ENCODE peak calls at places on chromosomes 11 and 22, in nine cellular contexts. One of them, this sample, is unnamed.

GRCh38 chr11:106329273-106330018 is 252.0 kb downstream of the AASDHPPT start:
- DNase-seq in activated CD4-positive, CD25-positive, alpha-beta regulatory T cell: no peak
- DNase-seq in ureter: no peak
- DNase-seq in NCI-H774: no peak
- DNase-seq in stimulated activated CD4-positive, alpha-beta T cell treated with anti-CD3 and anti-CD28 coated beads, TNF-alpha, amount 100 ng/mL, for 24 hours: no peak
- DNase-seq in Calu3: no peak
- DNase-seq in activated naive CD8-positive, alpha-beta T cell treated with anti-CD3 and anti-CD28 coated beads for 36 hours: no peak
- DNase-seq in fibroblast of the conjunctiva: no peak
- DNase-seq in neural progenitor cell: no peak
- DNase-seq in this sample: no peak

GRCh38 chr11:125091247-125091876 is 20.1 kb downstream of the TMEM218 start:
- DNase-seq in activated CD4-positive, CD25-positive, alpha-beta regulatory T cell: no peak
- DNase-seq in ureter: no peak
- DNase-seq in NCI-H774: no peak
- DNase-seq in stimulated activated CD4-positive, alpha-beta T cell treated with anti-CD3 and anti-CD28 coated beads, TNF-alpha, amount 100 ng/mL, for 24 hours: no peak
- DNase-seq in Calu3: no peak
- DNase-seq in activated naive CD8-positive, alpha-beta T cell treated with anti-CD3 and anti-CD28 coated beads for 36 hours: no peak
- DNase-seq in fibroblast of the conjunctiva: peak
- DNase-seq in neural progenitor cell: peak
- DNase-seq in this sample: no peak

GRCh38 chr22:29394931-29395581 is 6.7 kb upstream of the AP1B1 start:
- DNase-seq in activated CD4-positive, CD25-positive, alpha-beta regulatory T cell: peak
- DNase-seq in ureter: peak
- DNase-seq in NCI-H774: peak
- DNase-seq in stimulated activated CD4-positive, alpha-beta T cell treated with anti-CD3 and anti-CD28 coated beads, TNF-alpha, amount 100 ng/mL, for 24 hours: peak
- DNase-seq in Calu3: peak
- DNase-seq in activated naive CD8-positive, alpha-beta T cell treated with anti-CD3 and anti-CD28 coated beads for 36 hours: peak
- DNase-seq in fibroblast of the conjunctiva: peak
- DNase-seq in neural progenitor cell: peak
- DNase-seq in this sample: peak

GRCh38 chr11:124578761-124579160 is 9.0 kb downstream of the OR8A1 start:
- DNase-seq in activated CD4-positive, CD25-positive, alpha-beta regulatory T cell: no peak
- DNase-seq in ureter: no peak
- DNase-seq in NCI-H774: no peak
- DNase-seq in stimulated activated CD4-positive, alpha-beta T cell treated with anti-CD3 and anti-CD28 coated beads, TNF-alpha, amount 100 ng/mL, for 24 hours: no peak
- DNase-seq in Calu3: no peak
- DNase-seq in activated naive CD8-positive, alpha-beta T cell treated with anti-CD3 and anti-CD28 coated beads for 36 hours: no peak
- DNase-seq in fibroblast of the conjunctiva: no peak
- DNase-seq in neural progenitor cell: no peak
- DNase-seq in this sample: no peak

GRCh38 chr11:121654506-121655480 is 202.0 kb upstream of the SORL1-AS1 start:
- DNase-seq in activated CD4-positive, CD25-positive, alpha-beta regulatory T cell: no peak
- DNase-seq in ureter: no peak
- DNase-seq in NCI-H774: no peak
- DNase-seq in stimulated activated CD4-positive, alpha-beta T cell treated with anti-CD3 and anti-CD28 coated beads, TNF-alpha, amount 100 ng/mL, for 24 hours: no peak
- DNase-seq in Calu3: no peak
- DNase-seq in activated naive CD8-positive, alpha-beta T cell treated with anti-CD3 and anti-CD28 coated beads for 36 hours: no peak
- DNase-seq in fibroblast of the conjunctiva: no peak
- DNase-seq in neural progenitor cell: no peak
- DNase-seq in this sample: no peak

GRCh38 chr11:8826145-8826786 is 84.7 kb upstream of the AKIP1 start:
- DNase-seq in activated CD4-positive, CD25-positive, alpha-beta regulatory T cell: no peak
- DNase-seq in ureter: no peak
- DNase-seq in NCI-H774: no peak
- DNase-seq in stimulated activated CD4-positive, alpha-beta T cell treated with anti-CD3 and anti-CD28 coated beads, TNF-alpha, amount 100 ng/mL, for 24 hours: no peak
- DNase-seq in Calu3: no peak
- DNase-seq in activated naive CD8-positive, alpha-beta T cell treated with anti-CD3 and anti-CD28 coated beads for 36 hours: no peak
- DNase-seq in fibroblast of the conjunctiva: peak
- DNase-seq in neural progenitor cell: peak
- DNase-seq in this sample: no peak

GRCh38 chr22:40624770-40625169 is 11.7 kb downstream of the MRTFA start:
- DNase-seq in activated CD4-positive, CD25-positive, alpha-beta regulatory T cell: no peak
- DNase-seq in ureter: no peak
- DNase-seq in NCI-H774: no peak
- DNase-seq in stimulated activated CD4-positive, alpha-beta T cell treated with anti-CD3 and anti-CD28 coated beads, TNF-alpha, amount 100 ng/mL, for 24 hours: no peak
- DNase-seq in Calu3: no peak
- DNase-seq in activated naive CD8-positive, alpha-beta T cell treated with anti-CD3 and anti-CD28 coated beads for 36 hours: no peak
- DNase-seq in fibroblast of the conjunctiva: no peak
- DNase-seq in neural progenitor cell: no peak
- DNase-seq in this sample: no peak

GRCh38 chr11:125257185-125257584 is 92.6 kb downstream of the PKNOX2 start:
- DNase-seq in activated CD4-positive, CD25-positive, alpha-beta regulatory T cell: no peak
- DNase-seq in ureter: no peak
- DNase-seq in NCI-H774: no peak
- DNase-seq in stimulated activated CD4-positive, alpha-beta T cell treated with anti-CD3 and anti-CD28 coated beads, TNF-alpha, amount 100 ng/mL, for 24 hours: no peak
- DNase-seq in Calu3: no peak
- DNase-seq in activated naive CD8-positive, alpha-beta T cell treated with anti-CD3 and anti-CD28 coated beads for 36 hours: no peak
- DNase-seq in fibroblast of the conjunctiva: no peak
- DNase-seq in neural progenitor cell: peak
- DNase-seq in this sample: no peak

GRCh38 chr22:25390297-25391240 is 171.1 kb downstream of the CRYBB2 start:
- DNase-seq in activated CD4-positive, CD25-positive, alpha-beta regulatory T cell: no peak
- DNase-seq in ureter: no peak
- DNase-seq in NCI-H774: no peak
- DNase-seq in stimulated activated CD4-positive, alpha-beta T cell treated with anti-CD3 and anti-CD28 coated beads, TNF-alpha, amount 100 ng/mL, for 24 hours: no peak
- DNase-seq in Calu3: no peak
- DNase-seq in activated naive CD8-positive, alpha-beta T cell treated with anti-CD3 and anti-CD28 coated beads for 36 hours: no peak
- DNase-seq in fibroblast of the conjunctiva: no peak
- DNase-seq in neural progenitor cell: no peak
- DNase-seq in this sample: no peak

GRCh38 chr11:131137046-131137445 is 220.8 kb upstream of the SNX19 start:
- DNase-seq in activated CD4-positive, CD25-positive, alpha-beta regulatory T cell: no peak
- DNase-seq in ureter: no peak
- DNase-seq in NCI-H774: no peak
- DNase-seq in stimulated activated CD4-positive, alpha-beta T cell treated with anti-CD3 and anti-CD28 coated beads, TNF-alpha, amount 100 ng/mL, for 24 hours: no peak
- DNase-seq in Calu3: no peak
- DNase-seq in activated naive CD8-positive, alpha-beta T cell treated with anti-CD3 and anti-CD28 coated beads for 36 hours: no peak
- DNase-seq in fibroblast of the conjunctiva: no peak
- DNase-seq in neural progenitor cell: no peak
- DNase-seq in this sample: no peak

GRCh38 chr11:91396243-91397133 is 828.1 kb upstream of the FAT3 start:
- DNase-seq in activated CD4-positive, CD25-positive, alpha-beta regulatory T cell: no peak
- DNase-seq in ureter: no peak
- DNase-seq in NCI-H774: peak
- DNase-seq in stimulated activated CD4-positive, alpha-beta T cell treated with anti-CD3 and anti-CD28 coated beads, TNF-alpha, amount 100 ng/mL, for 24 hours: no peak
- DNase-seq in Calu3: peak
- DNase-seq in activated naive CD8-positive, alpha-beta T cell treated with anti-CD3 and anti-CD28 coated beads for 36 hours: no peak
- DNase-seq in fibroblast of the conjunctiva: no peak
- DNase-seq in neural progenitor cell: no peak
- DNase-seq in this sample: no peak

GRCh38 chr22:24367841-24368240 is 59.6 kb upstream of the ADORA2A start:
- DNase-seq in activated CD4-positive, CD25-positive, alpha-beta regulatory T cell: no peak
- DNase-seq in ureter: no peak
- DNase-seq in NCI-H774: no peak
- DNase-seq in stimulated activated CD4-positive, alpha-beta T cell treated with anti-CD3 and anti-CD28 coated beads, TNF-alpha, amount 100 ng/mL, for 24 hours: no peak
- DNase-seq in Calu3: no peak
- DNase-seq in activated naive CD8-positive, alpha-beta T cell treated with anti-CD3 and anti-CD28 coated beads for 36 hours: no peak
- DNase-seq in fibroblast of the conjunctiva: no peak
- DNase-seq in neural progenitor cell: no peak
- DNase-seq in this sample: no peak

GRCh38 chr11:115739878-115740277 is 235.7 kb upstream of the CADM1 start:
- DNase-seq in activated CD4-positive, CD25-positive, alpha-beta regulatory T cell: no peak
- DNase-seq in ureter: no peak
- DNase-seq in NCI-H774: no peak
- DNase-seq in stimulated activated CD4-positive, alpha-beta T cell treated with anti-CD3 and anti-CD28 coated beads, TNF-alpha, amount 100 ng/mL, for 24 hours: no peak
- DNase-seq in Calu3: no peak
- DNase-seq in activated naive CD8-positive, alpha-beta T cell treated with anti-CD3 and anti-CD28 coated beads for 36 hours: no peak
- DNase-seq in fibroblast of the conjunctiva: no peak
- DNase-seq in neural progenitor cell: no peak
- DNase-seq in this sample: no peak

GRCh38 chr11:8685820-8686219 is 3.2 kb downstream of the RPL27A start:
- DNase-seq in activated CD4-positive, CD25-positive, alpha-beta regulatory T cell: no peak
- DNase-seq in ureter: no peak
- DNase-seq in NCI-H774: no peak
- DNase-seq in stimulated activated CD4-positive, alpha-beta T cell treated with anti-CD3 and anti-CD28 coated beads, TNF-alpha, amount 100 ng/mL, for 24 hours: no peak
- DNase-seq in Calu3: no peak
- DNase-seq in activated naive CD8-positive, alpha-beta T cell treated with anti-CD3 and anti-CD28 coated beads for 36 hours: no peak
- DNase-seq in fibroblast of the conjunctiva: no peak
- DNase-seq in neural progenitor cell: no peak
- DNase-seq in this sample: no peak

GRCh38 chr22:49760630-49761571 is 66.8 kb downstream of the BRD1 start:
- DNase-seq in activated CD4-positive, CD25-positive, alpha-beta regulatory T cell: no peak
- DNase-seq in ureter: peak
- DNase-seq in NCI-H774: no peak
- DNase-seq in stimulated activated CD4-positive, alpha-beta T cell treated with anti-CD3 and anti-CD28 coated beads, TNF-alpha, amount 100 ng/mL, for 24 hours: no peak
- DNase-seq in Calu3: no peak
- DNase-seq in activated naive CD8-positive, alpha-beta T cell treated with anti-CD3 and anti-CD28 coated beads for 36 hours: no peak
- DNase-seq in fibroblast of the conjunctiva: no peak
- DNase-seq in neural progenitor cell: no peak
- DNase-seq in this sample: no peak

GRCh38 chr11:113174862-113175261 is 139.5 kb upstream of the TTC12 start:
- DNase-seq in activated CD4-positive, CD25-positive, alpha-beta regulatory T cell: no peak
- DNase-seq in ureter: no peak
- DNase-seq in NCI-H774: no peak
- DNase-seq in stimulated activated CD4-positive, alpha-beta T cell treated with anti-CD3 and anti-CD28 coated beads, TNF-alpha, amount 100 ng/mL, for 24 hours: no peak
- DNase-seq in Calu3: no peak
- DNase-seq in activated naive CD8-positive, alpha-beta T cell treated with anti-CD3 and anti-CD28 coated beads for 36 hours: no peak
- DNase-seq in fibroblast of the conjunctiva: no peak
- DNase-seq in neural progenitor cell: no peak
- DNase-seq in this sample: no peak

GRCh38 chr22:18063311-18063710 is 14.5 kb upstream of the PEX26 start:
- DNase-seq in activated CD4-positive, CD25-positive, alpha-beta regulatory T cell: no peak
- DNase-seq in ureter: no peak
- DNase-seq in NCI-H774: no peak
- DNase-seq in stimulated activated CD4-positive, alpha-beta T cell treated with anti-CD3 and anti-CD28 coated beads, TNF-alpha, amount 100 ng/mL, for 24 hours: no peak
- DNase-seq in Calu3: no peak
- DNase-seq in activated naive CD8-positive, alpha-beta T cell treated with anti-CD3 and anti-CD28 coated beads for 36 hours: no peak
- DNase-seq in fibroblast of the conjunctiva: no peak
- DNase-seq in neural progenitor cell: no peak
- DNase-seq in this sample: no peak

GRCh38 chr11:72370201-72370600 is 64.1 kb downstream of the CLPB start:
- DNase-seq in activated CD4-positive, CD25-positive, alpha-beta regulatory T cell: no peak
- DNase-seq in ureter: no peak
- DNase-seq in NCI-H774: no peak
- DNase-seq in stimulated activated CD4-positive, alpha-beta T cell treated with anti-CD3 and anti-CD28 coated beads, TNF-alpha, amount 100 ng/mL, for 24 hours: no peak
- DNase-seq in Calu3: no peak
- DNase-seq in activated naive CD8-positive, alpha-beta T cell treated with anti-CD3 and anti-CD28 coated beads for 36 hours: no peak
- DNase-seq in fibroblast of the conjunctiva: no peak
- DNase-seq in neural progenitor cell: no peak
- DNase-seq in this sample: no peak

GRCh38 chr22:19291218-19291579 is 320 bp downstream of the CLTCL1 start:
- DNase-seq in activated CD4-positive, CD25-positive, alpha-beta regulatory T cell: no peak
- DNase-seq in ureter: no peak
- DNase-seq in NCI-H774: no peak
- DNase-seq in stimulated activated CD4-positive, alpha-beta T cell treated with anti-CD3 and anti-CD28 coated beads, TNF-alpha, amount 100 ng/mL, for 24 hours: no peak
- DNase-seq in Calu3: peak
- DNase-seq in activated naive CD8-positive, alpha-beta T cell treated with anti-CD3 and anti-CD28 coated beads for 36 hours: peak
- DNase-seq in fibroblast of the conjunctiva: no peak
- DNase-seq in neural progenitor cell: peak
- DNase-seq in this sample: peak

GRCh38 chr11:116312560-116313340 is 460.0 kb downstream of the BUD13 start:
- DNase-seq in activated CD4-positive, CD25-positive, alpha-beta regulatory T cell: no peak
- DNase-seq in ureter: peak
- DNase-seq in NCI-H774: peak
- DNase-seq in stimulated activated CD4-positive, alpha-beta T cell treated with anti-CD3 and anti-CD28 coated beads, TNF-alpha, amount 100 ng/mL, for 24 hours: no peak
- DNase-seq in Calu3: peak
- DNase-seq in activated naive CD8-positive, alpha-beta T cell treated with anti-CD3 and anti-CD28 coated beads for 36 hours: no peak
- DNase-seq in fibroblast of the conjunctiva: peak
- DNase-seq in neural progenitor cell: peak
- DNase-seq in this sample: no peak

GRCh38 chr11:57345555-57346151 is 7.5 kb downstream of the P2RX3 start:
- DNase-seq in activated CD4-positive, CD25-positive, alpha-beta regulatory T cell: peak
- DNase-seq in ureter: peak
- DNase-seq in NCI-H774: peak
- DNase-seq in stimulated activated CD4-positive, alpha-beta T cell treated with anti-CD3 and anti-CD28 coated beads, TNF-alpha, amount 100 ng/mL, for 24 hours: peak
- DNase-seq in Calu3: peak
- DNase-seq in activated naive CD8-positive, alpha-beta T cell treated with anti-CD3 and anti-CD28 coated beads for 36 hours: peak
- DNase-seq in fibroblast of the conjunctiva: peak
- DNase-seq in neural progenitor cell: peak
- DNase-seq in this sample: peak

GRCh38 chr11:19474954-19475811 is 234.4 kb upstream of the E2F8 start:
- DNase-seq in activated CD4-positive, CD25-positive, alpha-beta regulatory T cell: no peak
- DNase-seq in ureter: no peak
- DNase-seq in NCI-H774: peak
- DNase-seq in stimulated activated CD4-positive, alpha-beta T cell treated with anti-CD3 and anti-CD28 coated beads, TNF-alpha, amount 100 ng/mL, for 24 hours: no peak
- DNase-seq in Calu3: no peak
- DNase-seq in activated naive CD8-positive, alpha-beta T cell treated with anti-CD3 and anti-CD28 coated beads for 36 hours: no peak
- DNase-seq in fibroblast of the conjunctiva: no peak
- DNase-seq in neural progenitor cell: peak
- DNase-seq in this sample: no peak

GRCh38 chr11:44570411-44571155 is 5.1 kb downstream of the CD82 start:
- DNase-seq in activated CD4-positive, CD25-positive, alpha-beta regulatory T cell: no peak
- DNase-seq in ureter: no peak
- DNase-seq in NCI-H774: no peak
- DNase-seq in stimulated activated CD4-positive, alpha-beta T cell treated with anti-CD3 and anti-CD28 coated beads, TNF-alpha, amount 100 ng/mL, for 24 hours: no peak
- DNase-seq in Calu3: no peak
- DNase-seq in activated naive CD8-positive, alpha-beta T cell treated with anti-CD3 and anti-CD28 coated beads for 36 hours: no peak
- DNase-seq in fibroblast of the conjunctiva: no peak
- DNase-seq in neural progenitor cell: no peak
- DNase-seq in this sample: no peak

GRCh38 chr22:43537019-43537585 is 125.3 kb downstream of the MPPED1 start:
- DNase-seq in activated CD4-positive, CD25-positive, alpha-beta regulatory T cell: no peak
- DNase-seq in ureter: peak
- DNase-seq in NCI-H774: no peak
- DNase-seq in stimulated activated CD4-positive, alpha-beta T cell treated with anti-CD3 and anti-CD28 coated beads, TNF-alpha, amount 100 ng/mL, for 24 hours: no peak
- DNase-seq in Calu3: peak
- DNase-seq in activated naive CD8-positive, alpha-beta T cell treated with anti-CD3 and anti-CD28 coated beads for 36 hours: no peak
- DNase-seq in fibroblast of the conjunctiva: no peak
- DNase-seq in neural progenitor cell: no peak
- DNase-seq in this sample: no peak

GRCh38 chr11:130400793-130401483 is 27.5 kb downstream of the ADAMTS8 start:
- DNase-seq in activated CD4-positive, CD25-positive, alpha-beta regulatory T cell: no peak
- DNase-seq in ureter: no peak
- DNase-seq in NCI-H774: no peak
- DNase-seq in stimulated activated CD4-positive, alpha-beta T cell treated with anti-CD3 and anti-CD28 coated beads, TNF-alpha, amount 100 ng/mL, for 24 hours: no peak
- DNase-seq in Calu3: no peak
- DNase-seq in activated naive CD8-positive, alpha-beta T cell treated with anti-CD3 and anti-CD28 coated beads for 36 hours: no peak
- DNase-seq in fibroblast of the conjunctiva: peak
- DNase-seq in neural progenitor cell: no peak
- DNase-seq in this sample: no peak

GRCh38 chr11:119797736-119798135 is 68.7 kb upstream of the NECTIN1 start:
- DNase-seq in activated CD4-positive, CD25-positive, alpha-beta regulatory T cell: no peak
- DNase-seq in ureter: no peak
- DNase-seq in NCI-H774: no peak
- DNase-seq in stimulated activated CD4-positive, alpha-beta T cell treated with anti-CD3 and anti-CD28 coated beads, TNF-alpha, amount 100 ng/mL, for 24 hours: no peak
- DNase-seq in Calu3: no peak
- DNase-seq in activated naive CD8-positive, alpha-beta T cell treated with anti-CD3 and anti-CD28 coated beads for 36 hours: no peak
- DNase-seq in fibroblast of the conjunctiva: no peak
- DNase-seq in neural progenitor cell: peak
- DNase-seq in this sample: no peak

GRCh38 chr22:48335442-48336139 is 1492.1 kb downstream of the BRD1 start:
- DNase-seq in activated CD4-positive, CD25-positive, alpha-beta regulatory T cell: no peak
- DNase-seq in ureter: no peak
- DNase-seq in NCI-H774: no peak
- DNase-seq in stimulated activated CD4-positive, alpha-beta T cell treated with anti-CD3 and anti-CD28 coated beads, TNF-alpha, amount 100 ng/mL, for 24 hours: no peak
- DNase-seq in Calu3: no peak
- DNase-seq in activated naive CD8-positive, alpha-beta T cell treated with anti-CD3 and anti-CD28 coated beads for 36 hours: no peak
- DNase-seq in fibroblast of the conjunctiva: no peak
- DNase-seq in neural progenitor cell: no peak
- DNase-seq in this sample: no peak

GRCh38 chr11:71238941-71239340 is 13.4 kb downstream of the SHANK2 start:
- DNase-seq in activated CD4-positive, CD25-positive, alpha-beta regulatory T cell: no peak
- DNase-seq in ureter: no peak
- DNase-seq in NCI-H774: no peak
- DNase-seq in stimulated activated CD4-positive, alpha-beta T cell treated with anti-CD3 and anti-CD28 coated beads, TNF-alpha, amount 100 ng/mL, for 24 hours: no peak
- DNase-seq in Calu3: no peak
- DNase-seq in activated naive CD8-positive, alpha-beta T cell treated with anti-CD3 and anti-CD28 coated beads for 36 hours: no peak
- DNase-seq in fibroblast of the conjunctiva: no peak
- DNase-seq in neural progenitor cell: no peak
- DNase-seq in this sample: no peak

GRCh38 chr22:36405671-36406070 is 17.9 kb upstream of the MYH9 start:
- DNase-seq in activated CD4-positive, CD25-positive, alpha-beta regulatory T cell: no peak
- DNase-seq in ureter: peak
- DNase-seq in NCI-H774: no peak
- DNase-seq in stimulated activated CD4-positive, alpha-beta T cell treated with anti-CD3 and anti-CD28 coated beads, TNF-alpha, amount 100 ng/mL, for 24 hours: no peak
- DNase-seq in Calu3: peak
- DNase-seq in activated naive CD8-positive, alpha-beta T cell treated with anti-CD3 and anti-CD28 coated beads for 36 hours: no peak
- DNase-seq in fibroblast of the conjunctiva: no peak
- DNase-seq in neural progenitor cell: no peak
- DNase-seq in this sample: peak

GRCh38 chr11:16605440-16605970 is 132.9 kb upstream of the C11orf58 start:
- DNase-seq in activated CD4-positive, CD25-positive, alpha-beta regulatory T cell: no peak
- DNase-seq in ureter: peak
- DNase-seq in NCI-H774: no peak
- DNase-seq in stimulated activated CD4-positive, alpha-beta T cell treated with anti-CD3 and anti-CD28 coated beads, TNF-alpha, amount 100 ng/mL, for 24 hours: no peak
- DNase-seq in Calu3: peak
- DNase-seq in activated naive CD8-positive, alpha-beta T cell treated with anti-CD3 and anti-CD28 coated beads for 36 hours: no peak
- DNase-seq in fibroblast of the conjunctiva: no peak
- DNase-seq in neural progenitor cell: peak
- DNase-seq in this sample: no peak

GRCh38 chr11:134055029-134055428 is 13.8 kb upstream of the JAM3 start:
- DNase-seq in activated CD4-positive, CD25-positive, alpha-beta regulatory T cell: no peak
- DNase-seq in ureter: no peak
- DNase-seq in NCI-H774: no peak
- DNase-seq in stimulated activated CD4-positive, alpha-beta T cell treated with anti-CD3 and anti-CD28 coated beads, TNF-alpha, amount 100 ng/mL, for 24 hours: no peak
- DNase-seq in Calu3: no peak
- DNase-seq in activated naive CD8-positive, alpha-beta T cell treated with anti-CD3 and anti-CD28 coated beads for 36 hours: no peak
- DNase-seq in fibroblast of the conjunctiva: no peak
- DNase-seq in neural progenitor cell: no peak
- DNase-seq in this sample: no peak

This sample was measured in stimulated activated effector memory CD8-positive, alpha-beta T cell treated with anti-CD3 and anti-CD28 coated beads, Interleukin-12 subunit alpha, Interleukin-12 subunit beta, amount 100 ng/mL, for 72 hours.